ENCODE peak calls at places on chromosomes 1 and 21, in ten cellular contexts. One of them, this sample, is unnamed.

GRCh38 chr1:46442317-46443161 is 47.1 kb upstream of the DMBX1 start:
- DNase-seq in upper lobe of right lung: peak
- DNase-seq in keratinocyte: peak
- DNase-seq in endodermal cell: peak
- DNase-seq in psoas muscle: peak
- DNase-seq in foreskin fibroblast: peak
- DNase-seq in fibroblast of mammary gland: peak
- DNase-seq in A549: peak
- DNase-seq in bronchial epithelial cell: peak
- DNase-seq in WTC11: peak
- DNase-seq in this sample: peak

GRCh38 chr1:53549287-53549686 is 90.1 kb downstream of the DMRTB1 start:
- DNase-seq in upper lobe of right lung: no peak
- DNase-seq in keratinocyte: no peak
- DNase-seq in endodermal cell: no peak
- DNase-seq in psoas muscle: no peak
- DNase-seq in foreskin fibroblast: no peak
- DNase-seq in fibroblast of mammary gland: no peak
- DNase-seq in A549: no peak
- DNase-seq in bronchial epithelial cell: no peak
- DNase-seq in WTC11: no peak
- DNase-seq in this sample: no peak

GRCh38 chr1:38083541-38083940 is 36.9 kb upstream of the POU3F1 start:
- DNase-seq in upper lobe of right lung: no peak
- DNase-seq in keratinocyte: no peak
- DNase-seq in endodermal cell: no peak
- DNase-seq in psoas muscle: no peak
- DNase-seq in foreskin fibroblast: no peak
- DNase-seq in fibroblast of mammary gland: no peak
- DNase-seq in A549: no peak
- DNase-seq in bronchial epithelial cell: no peak
- DNase-seq in WTC11: peak
- DNase-seq in this sample: no peak

GRCh38 chr1:92817986-92818764 is 13.7 kb upstream of the RPL5 start:
- DNase-seq in upper lobe of right lung: no peak
- DNase-seq in keratinocyte: no peak
- DNase-seq in endodermal cell: peak
- DNase-seq in psoas muscle: no peak
- DNase-seq in foreskin fibroblast: no peak
- DNase-seq in fibroblast of mammary gland: peak
- DNase-seq in A549: peak
- DNase-seq in bronchial epithelial cell: peak
- DNase-seq in WTC11: peak
- DNase-seq in this sample: no peak

GRCh38 chr1:26799479-26800133 is 11.9 kb downstream of the PIGV start:
- DNase-seq in upper lobe of right lung: no peak
- DNase-seq in keratinocyte: no peak
- DNase-seq in endodermal cell: peak
- DNase-seq in psoas muscle: peak
- DNase-seq in foreskin fibroblast: peak
- DNase-seq in fibroblast of mammary gland: peak
- DNase-seq in A549: no peak
- DNase-seq in bronchial epithelial cell: peak
- DNase-seq in WTC11: no peak
- DNase-seq in this sample: no peak

GRCh38 chr1:92408825-92409224 is 77.9 kb downstream of the GFI1 start:
- DNase-seq in upper lobe of right lung: no peak
- DNase-seq in keratinocyte: no peak
- DNase-seq in endodermal cell: no peak
- DNase-seq in psoas muscle: no peak
- DNase-seq in foreskin fibroblast: no peak
- DNase-seq in fibroblast of mammary gland: peak
- DNase-seq in A549: no peak
- DNase-seq in bronchial epithelial cell: peak
- DNase-seq in WTC11: no peak
- DNase-seq in this sample: no peak

GRCh38 chr1:87897486-87897885 is 568.8 kb downstream of the LMO4 start:
- DNase-seq in upper lobe of right lung: no peak
- DNase-seq in keratinocyte: no peak
- DNase-seq in endodermal cell: no peak
- DNase-seq in psoas muscle: no peak
- DNase-seq in foreskin fibroblast: no peak
- DNase-seq in fibroblast of mammary gland: no peak
- DNase-seq in A549: no peak
- DNase-seq in bronchial epithelial cell: no peak
- DNase-seq in WTC11: no peak
- DNase-seq in this sample: no peak

GRCh38 chr1:222263791-222264190 is 284.1 kb downstream of the HHIPL2 start:
- DNase-seq in upper lobe of right lung: no peak
- DNase-seq in keratinocyte: no peak
- DNase-seq in endodermal cell: no peak
- DNase-seq in psoas muscle: no peak
- DNase-seq in foreskin fibroblast: no peak
- DNase-seq in fibroblast of mammary gland: no peak
- DNase-seq in A549: no peak
- DNase-seq in bronchial epithelial cell: no peak
- DNase-seq in WTC11: no peak
- DNase-seq in this sample: no peak

GRCh38 chr1:1941211-1941841 is 22.2 kb upstream of the TMEM52 start:
- DNase-seq in upper lobe of right lung: no peak
- DNase-seq in keratinocyte: no peak
- DNase-seq in endodermal cell: no peak
- DNase-seq in psoas muscle: no peak
- DNase-seq in foreskin fibroblast: no peak
- DNase-seq in fibroblast of mammary gland: no peak
- DNase-seq in A549: no peak
- DNase-seq in bronchial epithelial cell: no peak
- DNase-seq in WTC11: no peak
- DNase-seq in this sample: no peak
- TF ChIP-seq CTCF in upper lobe of right lung: no peak
- TF ChIP-seq CTCF in keratinocyte: no peak
- TF ChIP-seq CTCF in endodermal cell: no peak
- TF ChIP-seq CTCF in psoas muscle: no peak
- TF ChIP-seq CTCF in foreskin fibroblast: no peak
- TF ChIP-seq CTCF in fibroblast of mammary gland: no peak
- TF ChIP-seq CTCF in A549: no peak
- TF ChIP-seq CTCF in bronchial epithelial cell: no peak
- TF ChIP-seq CTCF in WTC11: no peak
- TF ChIP-seq CTCF in this sample: no peak

GRCh38 chr1:40045182-40045581 is 4.7 kb downstream of the CAP1 start:
- DNase-seq in upper lobe of right lung: no peak
- DNase-seq in keratinocyte: no peak
- DNase-seq in endodermal cell: no peak
- DNase-seq in psoas muscle: no peak
- DNase-seq in foreskin fibroblast: no peak
- DNase-seq in fibroblast of mammary gland: peak
- DNase-seq in A549: no peak
- DNase-seq in bronchial epithelial cell: peak
- DNase-seq in WTC11: no peak
- DNase-seq in this sample: no peak
- TF ChIP-seq CTCF in upper lobe of right lung: no peak
- TF ChIP-seq CTCF in keratinocyte: no peak
- TF ChIP-seq CTCF in endodermal cell: no peak
- TF ChIP-seq CTCF in psoas muscle: no peak
- TF ChIP-seq CTCF in foreskin fibroblast: no peak
- TF ChIP-seq CTCF in fibroblast of mammary gland: no peak
- TF ChIP-seq CTCF in A549: no peak
- TF ChIP-seq CTCF in bronchial epithelial cell: no peak
- TF ChIP-seq CTCF in WTC11: no peak
- TF ChIP-seq CTCF in this sample: no peak

GRCh38 chr1:85363526-85363925 is 87.1 kb upstream of the BCL10 start:
- DNase-seq in upper lobe of right lung: no peak
- DNase-seq in keratinocyte: no peak
- DNase-seq in endodermal cell: no peak
- DNase-seq in psoas muscle: no peak
- DNase-seq in foreskin fibroblast: no peak
- DNase-seq in fibroblast of mammary gland: no peak
- DNase-seq in A549: no peak
- DNase-seq in bronchial epithelial cell: no peak
- DNase-seq in WTC11: no peak
- DNase-seq in this sample: no peak
- TF ChIP-seq CTCF in upper lobe of right lung: no peak
- TF ChIP-seq CTCF in keratinocyte: no peak
- TF ChIP-seq CTCF in endodermal cell: no peak
- TF ChIP-seq CTCF in psoas muscle: no peak
- TF ChIP-seq CTCF in foreskin fibroblast: no peak
- TF ChIP-seq CTCF in fibroblast of mammary gland: no peak
- TF ChIP-seq CTCF in A549: no peak
- TF ChIP-seq CTCF in bronchial epithelial cell: no peak
- TF ChIP-seq CTCF in WTC11: no peak
- TF ChIP-seq CTCF in this sample: no peak

GRCh38 chr21:42010507-42011493 is 640 bp upstream of the ZBTB21 start:
- DNase-seq in upper lobe of right lung: peak
- DNase-seq in keratinocyte: no peak
- DNase-seq in endodermal cell: peak
- DNase-seq in psoas muscle: peak
- DNase-seq in foreskin fibroblast: no peak
- DNase-seq in fibroblast of mammary gland: no peak
- DNase-seq in A549: no peak
- DNase-seq in bronchial epithelial cell: no peak
- DNase-seq in WTC11: peak
- DNase-seq in this sample: peak
- TF ChIP-seq CTCF in upper lobe of right lung: peak
- TF ChIP-seq CTCF in keratinocyte: no peak
- TF ChIP-seq CTCF in endodermal cell: peak
- TF ChIP-seq CTCF in psoas muscle: peak
- TF ChIP-seq CTCF in foreskin fibroblast: no peak
- TF ChIP-seq CTCF in fibroblast of mammary gland: no peak
- TF ChIP-seq CTCF in A549: no peak
- TF ChIP-seq CTCF in bronchial epithelial cell: no peak
- TF ChIP-seq CTCF in WTC11: no peak
- TF ChIP-seq CTCF in this sample: no peak

DNA sequence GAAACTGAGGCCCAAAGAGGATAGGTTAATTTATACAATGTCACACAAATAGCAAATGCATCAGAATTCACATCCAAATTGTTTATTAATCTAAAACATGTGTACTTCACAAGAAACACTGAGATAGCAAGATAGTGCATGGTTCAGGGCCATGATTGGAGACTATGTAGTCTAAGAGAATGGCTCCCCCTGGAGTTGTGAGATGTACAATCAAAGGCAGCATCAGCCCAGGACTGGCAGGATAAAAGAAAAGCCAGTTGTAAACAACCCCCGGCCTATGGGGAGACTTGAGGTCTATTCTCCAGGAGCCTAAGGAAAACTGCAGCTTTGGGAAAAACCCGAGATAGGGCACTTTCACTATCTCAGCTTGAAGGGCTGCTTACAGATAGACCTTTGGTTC is 511.0 kb downstream of the OMA1 start:
- DNase-seq in upper lobe of right lung: no peak
- DNase-seq in keratinocyte: no peak
- DNase-seq in endodermal cell: peak
- DNase-seq in psoas muscle: no peak
- DNase-seq in foreskin fibroblast: no peak
- DNase-seq in fibroblast of mammary gland: peak
- DNase-seq in A549: peak
- DNase-seq in bronchial epithelial cell: peak
- DNase-seq in WTC11: peak
- DNase-seq in this sample: no peak
- TF ChIP-seq CTCF in upper lobe of right lung: no peak
- TF ChIP-seq CTCF in keratinocyte: peak
- TF ChIP-seq CTCF in endodermal cell: peak
- TF ChIP-seq CTCF in psoas muscle: no peak
- TF ChIP-seq CTCF in foreskin fibroblast: peak
- TF ChIP-seq CTCF in fibroblast of mammary gland: peak
- TF ChIP-seq CTCF in A549: no peak
- TF ChIP-seq CTCF in bronchial epithelial cell: peak
- TF ChIP-seq CTCF in WTC11: no peak
- TF ChIP-seq CTCF in this sample: no peak

This sample was measured in natural killer cell.